ENCODE peak calls at places on chromosomes 3 and 15, in ten cellular contexts. O is fibroblast of the aortic adventitia, N is astrocyte of the cerebellum, H is MCF 10A, C is pancreas, U is AG09319, F is fibroblast of pulmonary artery, I is GM10248, G is neural crest cell, Q is upper lobe of right lung. M is an unnamed sample.

GRCh38 chr3:5275529-5275928 is 88.0 kb downstream of the EDEM1 start:
- DNase-seq in O (peak), F (peak), N (peak), U (peak), I (no peak), C (no peak), G (no peak), H (no peak), Q (no peak), M (no peak)

GRCh38 chr3:43766672-43767465 is 76.1 kb downstream of the ABHD5 start:
- DNase-seq in G (no peak), N (peak), O (peak), Q (no peak), C (no peak), I (no peak), U (no peak), F (peak), H (peak), M (no peak)

GRCh38 chr3:37475435-37475834 is 301.1 kb upstream of the LRRFIP2 start:
- DNase-seq in G (no peak), C (no peak), F (no peak), N (no peak), Q (no peak), H (no peak), U (no peak), I (no peak), O (no peak), M (no peak)

GRCh38 chr3:61040618-61041017 is 210.6 kb downstream of the FHIT start:
- DNase-seq in U (no peak), C (no peak), G (no peak), H (no peak), N (no peak), O (no peak), F (no peak), I (no peak), Q (no peak), M (no peak)

GRCh38 chr15:51830279-51830806 is 890 bp downstream of the TMOD3 start:
- DNase-seq in H (no peak), Q (no peak), N (no peak), G (no peak), O (peak), F (peak), U (peak), I (peak), C (no peak), M (no peak)

GRCh38 chr3:174951498-174951897 is 92.4 kb downstream of the NAALADL2 start:
- DNase-seq in U (no peak), G (no peak), Q (no peak), O (no peak), F (no peak), H (no peak), C (no peak), N (no peak), I (no peak), M (no peak)

GRCh38 chr15:74651251-74651741 is 35.7 kb downstream of the CLK3 start:
- DNase-seq in Q (no peak), C (no peak), U (no peak), G (no peak), F (peak), I (no peak), N (peak), O (peak), H (no peak), M (no peak)

GRCh38 chr3:130783629-130784028 is 37.0 kb upstream of the PIK3R4 start:
- DNase-seq in G (no peak), O (peak), N (no peak), U (no peak), C (no peak), Q (no peak), H (no peak), F (peak), I (no peak), M (no peak)

GRCh38 chr15:41790756-41791546 is 16.7 kb downstream of the MAPKBP1 start:
- DNase-seq in H (peak), G (no peak), F (peak), C (no peak), N (peak), I (no peak), U (no peak), O (peak), Q (no peak), M (peak)

DNA sequence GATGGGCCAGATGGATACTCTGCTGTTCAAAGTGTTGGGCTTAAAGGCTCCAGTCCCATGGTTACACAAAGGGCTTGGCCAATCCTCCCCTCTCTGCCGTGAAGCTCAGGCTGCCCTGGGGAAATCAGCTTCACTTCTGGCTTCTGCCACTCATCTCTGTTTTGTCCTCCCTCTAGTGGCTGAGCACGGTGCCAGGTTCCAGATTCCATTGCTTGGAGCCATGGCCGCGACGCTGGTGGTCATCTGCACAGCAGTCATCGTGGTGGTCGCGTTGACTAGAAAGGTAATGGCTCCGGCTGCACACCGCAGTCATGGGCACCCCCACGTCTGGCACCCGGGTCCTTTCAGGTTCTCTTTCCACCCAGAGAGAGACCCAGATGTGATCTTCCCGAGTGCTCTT is 5.6 kb downstream of the TIGIT start:
- DNase-seq in I (no peak), O (no peak), U (no peak), C (no peak), N (no peak), H (peak), Q (no peak), G (peak), F (peak), M (peak)
- TF ChIP-seq CTCF in I (peak), O (peak), U (peak), C (no peak), N (peak), H (peak), Q (peak), G (peak), F (peak), M (peak)

GRCh38 chr15:73564255-73564654 is 68.9 kb downstream of the NPTN start:
- DNase-seq in U (no peak), Q (no peak), F (peak), H (peak), O (peak), N (peak), G (no peak), I (no peak), C (no peak), M (no peak)
- TF ChIP-seq CTCF in U (no peak), Q (no peak), F (peak), H (no peak), O (peak), N (peak), G (no peak), I (no peak), C (no peak), M (no peak)

DNA sequence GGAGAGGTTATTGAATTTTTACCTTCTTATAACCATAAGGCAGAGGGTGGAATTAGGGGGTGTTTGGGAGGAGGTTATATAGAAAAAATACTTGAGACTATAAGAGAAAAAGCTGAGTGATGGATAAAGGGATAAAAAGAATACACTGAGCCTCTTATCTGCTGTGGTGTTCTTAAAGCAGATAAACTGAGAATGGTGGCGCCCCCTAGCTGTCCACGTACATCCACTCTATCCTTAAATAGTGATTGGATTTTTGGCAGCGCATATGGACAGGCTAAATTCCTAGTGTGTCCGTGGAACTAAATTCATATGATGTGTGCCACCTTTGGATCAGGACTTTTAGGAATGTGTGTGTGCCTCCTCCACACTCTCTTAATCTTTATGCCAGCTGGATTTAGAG is 121.1 kb downstream of the OXSM start:
- DNase-seq in C (no peak), O (no peak), I (no peak), F (peak), H (peak), Q (peak), N (no peak), G (peak), U (no peak), M (no peak)
- TF ChIP-seq CTCF in C (no peak), O (no peak), I (peak), F (peak), H (no peak), Q (peak), N (peak), G (peak), U (no peak), M (peak)

DNA sequence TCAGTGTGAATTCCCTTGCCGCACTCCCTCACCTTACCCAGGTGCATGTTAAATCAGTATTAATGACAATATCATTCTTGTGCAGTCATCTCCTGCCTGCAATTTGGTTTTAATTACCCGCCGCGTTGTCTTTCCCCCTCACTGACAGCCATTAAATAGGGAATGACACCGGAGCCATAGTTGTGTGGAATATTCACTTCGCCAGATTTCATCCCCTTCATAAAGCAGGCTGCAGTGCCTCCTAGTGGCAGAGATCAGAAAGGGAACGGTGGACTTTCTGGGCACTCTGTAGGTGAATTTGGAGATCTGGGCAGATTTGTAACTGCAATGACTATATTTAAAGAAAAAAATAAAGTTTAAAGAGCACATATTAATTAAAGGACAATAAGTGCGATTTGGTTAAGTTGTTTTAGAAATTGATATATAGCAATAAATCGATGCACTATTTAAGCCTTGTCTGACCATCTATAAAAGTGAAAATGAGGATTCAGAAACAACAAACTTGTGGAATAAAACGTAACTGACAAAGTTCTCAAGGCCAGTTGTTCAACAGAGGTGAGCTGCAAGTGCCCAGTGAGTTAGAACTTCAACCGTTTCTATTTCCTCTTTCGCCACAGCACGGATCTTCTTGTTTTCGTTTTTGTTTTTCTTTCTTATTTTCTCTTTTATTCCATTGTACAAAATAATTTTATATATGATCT is 725.1 kb upstream of the ARRDC4 start:
- DNase-seq in Q (no peak), O (peak), U (no peak), G (peak), I (no peak), N (peak), H (peak), C (peak), F (peak), M (peak)
- TF ChIP-seq CTCF in Q (peak), O (peak), U (peak), G (peak), I (peak), N (peak), H (peak), C (peak), F (peak), M (peak)

GRCh38 chr15:59812185-59812870 is 123.2 kb upstream of the BNIP2 start:
- DNase-seq in I (no peak), O (no peak), Q (no peak), H (no peak), F (no peak), G (no peak), C (no peak), N (no peak), U (no peak), M (no peak)
- TF ChIP-seq CTCF in I (no peak), O (no peak), Q (no peak), H (no peak), F (no peak), G (no peak), C (no peak), N (no peak), U (no peak), M (no peak)

DNA sequence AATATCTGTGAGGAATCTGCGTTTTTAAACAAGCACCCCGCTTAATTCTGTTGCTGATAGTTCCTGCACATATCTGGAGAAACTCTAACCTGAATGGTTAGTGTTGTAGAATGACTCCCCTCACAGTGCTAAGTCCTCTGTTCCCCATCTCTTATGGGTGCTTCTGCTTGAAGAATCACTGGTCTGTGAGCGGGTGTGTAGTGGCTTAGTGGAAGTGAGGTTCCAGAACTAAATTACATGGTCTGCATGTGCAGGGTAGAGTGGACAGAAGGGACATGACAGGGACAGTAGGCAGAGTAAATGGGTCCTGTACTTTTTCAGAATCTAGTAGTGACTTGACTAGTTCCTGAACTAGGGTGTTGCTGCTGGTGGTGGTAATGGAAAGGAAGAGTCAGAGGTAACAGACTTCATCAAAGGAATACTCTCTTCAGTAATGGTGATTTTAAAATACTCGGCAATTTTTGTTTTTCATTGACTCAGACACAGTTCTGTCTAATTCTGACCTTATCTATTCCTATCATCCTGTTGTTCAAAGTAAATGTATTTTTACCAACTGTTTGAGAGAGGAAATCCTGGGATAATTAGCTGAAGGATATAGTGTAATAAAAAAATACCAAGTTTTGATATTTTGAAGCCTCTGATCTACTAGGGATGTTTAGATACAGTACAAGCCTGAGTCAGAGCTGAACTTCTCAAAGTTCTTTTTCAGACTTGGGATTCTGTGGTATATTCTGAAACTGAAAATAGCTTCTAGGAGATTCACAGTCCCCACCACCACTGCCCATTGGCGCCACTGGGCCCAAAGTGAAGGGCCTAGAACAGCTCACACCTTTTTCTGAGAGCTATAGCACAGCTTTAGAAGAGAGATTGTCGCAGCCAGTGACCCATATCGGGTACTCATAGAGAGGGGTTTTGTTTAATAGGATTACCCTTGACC is 55.5 kb downstream of the FNDC3B start:
- DNase-seq in H (no peak), C (no peak), U (no peak), I (peak), O (peak), N (no peak), Q (no peak), F (no peak), G (no peak), M (no peak)
- TF ChIP-seq CTCF in H (no peak), C (no peak), U (no peak), I (peak), O (peak), N (no peak), Q (no peak), F (no peak), G (no peak), M (no peak)

GRCh38 chr15:81809543-81809942 is 236.3 kb downstream of the MEX3B start:
- DNase-seq in F (peak), Q (no peak), H (peak), I (no peak), N (no peak), G (no peak), C (peak), O (peak), U (no peak), M (peak)
- TF ChIP-seq CTCF in F (peak), Q (no peak), H (no peak), I (peak), N (no peak), G (no peak), C (no peak), O (peak), U (no peak), M (no peak)

GRCh38 chr15:65175511-65175910 is 9.6 kb downstream of the CLPX start:
- DNase-seq in F (no peak), O (no peak), U (no peak), Q (no peak), H (no peak), G (no peak), I (no peak), N (no peak), C (no peak), M (no peak)
- TF ChIP-seq CTCF in F (no peak), O (no peak), U (no peak), Q (no peak), H (no peak), G (no peak), I (no peak), N (no peak), C (no peak), M (no peak)

M was measured in endothelial cell.